ENCODE peak calls at places on chromosomes 1 and 21, in nine cellular contexts. One of them, this sample, is unnamed.

GRCh38 chr1:1599919-1600860 is at the start of gene FNDC10:
- DNase-seq in cerebellum: peak; percentile 84
- DNase-seq in stomach: no peak
- DNase-seq in activated T-cell treated with anti-CD3 and anti-CD28 coated beads for 4 hours: no peak
- DNase-seq in ascending aorta: no peak
- DNase-seq in NCI-H2029 treated with DMSO at 0.1 percent for 48 hours: no peak
- DNase-seq in MV-4-11: no peak
- DNase-seq in osteocyte: peak; percentile 81
- DNase-seq in cerebellar cortex: no peak
- DNase-seq in this sample: no peak

GRCh38 chr21:42624095-42624830 is 29.2 kb upstream of the PDE9A start:
- DNase-seq in stomach: no peak
- DNase-seq in cerebellum: no peak
- DNase-seq in MV-4-11: no peak
- DNase-seq in osteocyte: no peak
- DNase-seq in cerebellar cortex: no peak
- DNase-seq in ascending aorta: no peak
- DNase-seq in NCI-H2029 treated with DMSO at 0.1 percent for 48 hours: no peak
- DNase-seq in activated T-cell treated with anti-CD3 and anti-CD28 coated beads for 4 hours: no peak
- DNase-seq in this sample: no peak

GRCh38 chr1:48017716-48018115 is 20.5 kb upstream of the TRABD2B start:
- DNase-seq in MV-4-11: no peak
- DNase-seq in ascending aorta: no peak
- DNase-seq in cerebellar cortex: no peak
- DNase-seq in osteocyte: no peak
- DNase-seq in cerebellum: no peak
- DNase-seq in activated T-cell treated with anti-CD3 and anti-CD28 coated beads for 4 hours: no peak
- DNase-seq in NCI-H2029 treated with DMSO at 0.1 percent for 48 hours: no peak
- DNase-seq in stomach: no peak
- DNase-seq in this sample: no peak

GRCh38 chr1:71047635-71048607 is at the start of gene PTGER3:
- DNase-seq in NCI-H2029 treated with DMSO at 0.1 percent for 48 hours: no peak
- DNase-seq in osteocyte: no peak
- DNase-seq in ascending aorta: no peak
- DNase-seq in cerebellar cortex: no peak
- DNase-seq in stomach: peak; percentile 88
- DNase-seq in activated T-cell treated with anti-CD3 and anti-CD28 coated beads for 4 hours: peak; percentile 44
- DNase-seq in cerebellum: no peak
- DNase-seq in MV-4-11: no peak
- DNase-seq in this sample: peak; percentile 35

GRCh38 chr1:174788981-174789380 is 210.8 kb upstream of the CACYBP start:
- DNase-seq in stomach: no peak
- DNase-seq in cerebellum: no peak
- DNase-seq in osteocyte: no peak
- DNase-seq in activated T-cell treated with anti-CD3 and anti-CD28 coated beads for 4 hours: no peak
- DNase-seq in MV-4-11: peak; percentile 81
- DNase-seq in ascending aorta: no peak
- DNase-seq in NCI-H2029 treated with DMSO at 0.1 percent for 48 hours: no peak
- DNase-seq in cerebellar cortex: no peak
- DNase-seq in this sample: no peak

GRCh38 chr1:54610601-54611580 is 12.4 kb downstream of the FAM151A start:
- DNase-seq in cerebellar cortex: no peak
- DNase-seq in ascending aorta: no peak
- DNase-seq in cerebellum: no peak
- DNase-seq in MV-4-11: no peak
- DNase-seq in NCI-H2029 treated with DMSO at 0.1 percent for 48 hours: no peak
- DNase-seq in osteocyte: no peak
- DNase-seq in activated T-cell treated with anti-CD3 and anti-CD28 coated beads for 4 hours: no peak
- DNase-seq in stomach: no peak
- DNase-seq in this sample: no peak

GRCh38 chr21:45266518-45267389 is 20.9 kb downstream of the POFUT2 start:
- DNase-seq in MV-4-11: peak; percentile 81
- DNase-seq in cerebellum: no peak
- DNase-seq in activated T-cell treated with anti-CD3 and anti-CD28 coated beads for 4 hours: no peak
- DNase-seq in ascending aorta: no peak
- DNase-seq in osteocyte: peak; percentile 71
- DNase-seq in cerebellar cortex: no peak
- DNase-seq in NCI-H2029 treated with DMSO at 0.1 percent for 48 hours: no peak
- DNase-seq in stomach: peak; percentile 29
- DNase-seq in this sample: no peak

GRCh38 chr1:165632491-165632890 is 1.5 kb downstream of the MGST3 start:
- DNase-seq in cerebellum: no peak
- DNase-seq in NCI-H2029 treated with DMSO at 0.1 percent for 48 hours: no peak
- DNase-seq in cerebellar cortex: no peak
- DNase-seq in activated T-cell treated with anti-CD3 and anti-CD28 coated beads for 4 hours: no peak
- DNase-seq in osteocyte: no peak
- DNase-seq in ascending aorta: no peak
- DNase-seq in stomach: no peak
- DNase-seq in MV-4-11: peak; percentile 71
- DNase-seq in this sample: no peak

GRCh38 chr1:93021539-93022134 is 57.4 kb upstream of the MTF2 start:
- DNase-seq in NCI-H2029 treated with DMSO at 0.1 percent for 48 hours: peak; percentile 60
- DNase-seq in MV-4-11: peak; percentile 50
- DNase-seq in osteocyte: no peak
- DNase-seq in activated T-cell treated with anti-CD3 and anti-CD28 coated beads for 4 hours: no peak
- DNase-seq in stomach: no peak
- DNase-seq in cerebellar cortex: peak; percentile 46
- DNase-seq in ascending aorta: no peak
- DNase-seq in cerebellum: peak; percentile 43
- DNase-seq in this sample: no peak

GRCh38 chr1:59079434-59080135 is 217.3 kb upstream of the FGGY start:
- DNase-seq in osteocyte: no peak
- DNase-seq in activated T-cell treated with anti-CD3 and anti-CD28 coated beads for 4 hours: no peak
- DNase-seq in cerebellum: no peak
- DNase-seq in NCI-H2029 treated with DMSO at 0.1 percent for 48 hours: no peak
- DNase-seq in MV-4-11: no peak
- DNase-seq in ascending aorta: no peak
- DNase-seq in stomach: no peak
- DNase-seq in cerebellar cortex: no peak
- DNase-seq in this sample: no peak

GRCh38 chr1:60510162-60510561 is 436.6 kb upstream of the C1orf87 start:
- DNase-seq in NCI-H2029 treated with DMSO at 0.1 percent for 48 hours: no peak
- DNase-seq in ascending aorta: no peak
- DNase-seq in stomach: no peak
- DNase-seq in activated T-cell treated with anti-CD3 and anti-CD28 coated beads for 4 hours: no peak
- DNase-seq in cerebellar cortex: no peak
- DNase-seq in osteocyte: no peak
- DNase-seq in cerebellum: no peak
- DNase-seq in MV-4-11: peak; percentile 82
- DNase-seq in this sample: no peak

GRCh38 chr1:19661721-19662228 is 2.9 kb upstream of the HTR6 start:
- DNase-seq in NCI-H2029 treated with DMSO at 0.1 percent for 48 hours: no peak
- DNase-seq in osteocyte: no peak
- DNase-seq in stomach: no peak
- DNase-seq in MV-4-11: no peak
- DNase-seq in activated T-cell treated with anti-CD3 and anti-CD28 coated beads for 4 hours: peak; percentile 43
- DNase-seq in cerebellar cortex: peak; percentile 51
- DNase-seq in ascending aorta: no peak
- DNase-seq in cerebellum: no peak
- DNase-seq in this sample: peak; percentile 51

GRCh38 chr1:26788836-26789611 is 1.3 kb downstream of the PIGV start:
- DNase-seq in MV-4-11: peak; percentile 88
- DNase-seq in osteocyte: peak; percentile 91
- DNase-seq in NCI-H2029 treated with DMSO at 0.1 percent for 48 hours: peak; percentile 64
- DNase-seq in ascending aorta: peak; percentile 45
- DNase-seq in cerebellar cortex: peak; percentile 95
- DNase-seq in activated T-cell treated with anti-CD3 and anti-CD28 coated beads for 4 hours: peak; percentile 85
- DNase-seq in cerebellum: peak; percentile 89
- DNase-seq in stomach: peak; percentile 86
- DNase-seq in this sample: peak; percentile 87

GRCh38 chr1:154326546-154327465 is 1.5 kb downstream of the ATP8B2 start:
- DNase-seq in cerebellum: no peak
- DNase-seq in MV-4-11: no peak
- DNase-seq in osteocyte: no peak
- DNase-seq in NCI-H2029 treated with DMSO at 0.1 percent for 48 hours: no peak
- DNase-seq in ascending aorta: peak; percentile 72
- DNase-seq in activated T-cell treated with anti-CD3 and anti-CD28 coated beads for 4 hours: no peak
- DNase-seq in cerebellar cortex: no peak
- DNase-seq in stomach: no peak
- DNase-seq in this sample: no peak

GRCh38 chr21:28704746-28705145 is 287.9 kb downstream of the LTN1 start:
- DNase-seq in cerebellum: peak; percentile 20
- DNase-seq in osteocyte: no peak
- DNase-seq in NCI-H2029 treated with DMSO at 0.1 percent for 48 hours: no peak
- DNase-seq in cerebellar cortex: peak; percentile 57
- DNase-seq in ascending aorta: no peak
- DNase-seq in stomach: no peak
- DNase-seq in activated T-cell treated with anti-CD3 and anti-CD28 coated beads for 4 hours: no peak
- DNase-seq in MV-4-11: no peak
- DNase-seq in this sample: no peak